ENCODE peak calls at places on chromosomes 6 and 20, in nine cellular contexts. O is tibial artery; P is PC-3; X is GM06990; G is ovary; V is GM12878; E is naive thymus-derived CD4-positive, alpha-beta T cell; S is heart left ventricle; L is adipocyte. F is an unnamed sample.

GRCh38 chr20:39880890-39881289 is 808.1 kb downstream of the MAFB start:
- DNase-seq in L (no peak), G (no peak), E (no peak), S (no peak), P (no peak), V (no peak), O (no peak), X (no peak), F (peak; percentile 60)

GRCh38 chr6:33344771-33345697 is 27.5 kb upstream of the ZBTB22 start:
- DNase-seq in L (peak; percentile 86), V (peak; percentile 58), E (peak; percentile 28), G (peak; percentile 76), S (peak; percentile 75), P (peak; percentile 93), O (peak; percentile 67), X (no peak), F (peak; percentile 44)

GRCh38 chr6:44071670-44072451 is 55.4 kb downstream of the MRPL14 start:
- DNase-seq in O (no peak), P (peak; percentile 85), G (no peak), E (no peak), X (no peak), V (no peak), L (peak; percentile 86), S (no peak), F (peak; percentile 92)

GRCh38 chr20:14622796-14623195 is 285.4 kb upstream of the FLRT3 start:
- DNase-seq in X (no peak), L (peak; percentile 37), P (peak; percentile 83), G (no peak), V (no peak), O (no peak), E (no peak), S (no peak), F (peak; percentile 74)

GRCh38 chr6:139482184-139482751 is 107.8 kb upstream of the CITED2 start:
- DNase-seq in X (no peak), O (no peak), E (no peak), P (no peak), L (no peak), V (no peak), G (no peak), S (no peak), F (no peak)

GRCh38 chr20:51387125-51387865 is 155.2 kb downstream of the NFATC2 start:
- DNase-seq in P (no peak), S (no peak), G (no peak), O (peak; percentile 23), L (no peak), X (no peak), E (no peak), V (no peak), F (no peak)

GRCh38 chr20:59873409-59873808 is 60.0 kb downstream of the SYCP2 start:
- DNase-seq in G (no peak), E (no peak), P (no peak), O (no peak), S (no peak), L (no peak), V (no peak), X (no peak), F (no peak)

GRCh38 chr6:87661016-87661415 is 41.0 kb downstream of the AKIRIN2 start:
- DNase-seq in O (no peak), E (no peak), S (no peak), X (no peak), V (no peak), P (no peak), L (peak; percentile 50), G (no peak), F (no peak)

GRCh38 chr20:57724610-57725405 is 15.0 kb upstream of the PMEPA1 start:
- DNase-seq in V (no peak), P (no peak), S (no peak), L (no peak), G (no peak), O (no peak), E (no peak), X (no peak), F (no peak)
- H3K27me3 ChIP-seq in V (no peaks in the 10 kb centered on the region), P (no peaks in the 10 kb centered on the region), S (no peaks in the 10 kb centered on the region), L (peaks cover 68% of the 10 kb centered on the region), G (no peaks in the 10 kb centered on the region), O (no peaks in the 10 kb centered on the region), E (no peaks in the 10 kb centered on the region), X (peaks cover 5% of the 10 kb centered on the region), F (peaks cover 5% of the 10 kb centered on the region)

DNA sequence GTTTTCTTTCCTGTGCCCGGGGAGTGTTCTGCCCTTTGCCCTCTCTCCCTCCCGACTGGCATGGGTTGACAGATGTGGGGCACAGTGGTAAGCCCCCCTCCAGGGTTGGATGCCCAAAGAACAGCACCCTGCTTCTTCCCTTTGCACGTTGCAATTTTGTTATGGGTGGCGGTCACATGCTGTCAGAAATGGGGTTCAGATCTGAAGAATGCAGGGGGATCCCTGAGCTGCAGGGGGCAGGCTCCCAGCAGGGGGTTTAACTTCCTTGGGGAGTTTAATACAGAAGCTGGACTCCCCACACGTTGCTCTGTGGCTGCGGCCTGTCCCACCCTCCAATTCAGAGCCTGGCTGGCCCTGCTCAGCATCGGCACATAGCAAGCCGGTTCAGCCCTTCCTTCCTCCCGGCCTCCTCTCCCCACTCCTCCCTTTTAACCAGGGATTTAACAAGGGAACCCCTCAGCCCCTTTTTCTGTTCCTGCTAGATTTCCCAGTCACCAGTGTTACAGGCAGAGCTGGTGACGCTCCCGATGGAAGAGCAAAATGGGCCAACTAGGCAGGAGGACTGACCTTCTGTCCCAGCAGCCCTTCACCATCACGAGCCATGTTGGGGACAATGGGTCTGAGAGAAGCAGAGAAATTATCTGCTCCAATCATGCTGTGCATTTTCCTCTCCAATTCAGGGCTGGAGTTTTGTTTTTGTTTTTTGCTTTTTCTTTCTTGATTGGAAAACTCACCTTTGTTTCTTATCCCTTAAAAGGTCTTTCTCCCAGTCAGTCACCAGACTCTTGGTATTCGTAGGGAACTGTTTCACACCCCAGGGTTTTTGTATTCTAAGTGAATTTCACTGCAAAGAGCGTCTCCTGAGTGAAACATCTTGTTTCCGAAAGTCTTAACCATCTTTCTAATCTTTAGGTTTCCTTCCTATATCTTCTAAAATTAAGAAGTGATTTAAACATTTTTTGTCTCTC is 6.8 kb downstream of the FOXF2 start:
- DNase-seq in S (no peak), X (no peak), E (no peak), V (no peak), L (no peak), G (no peak), P (no peak), O (no peak), F (no peak)
- H3K4me3 ChIP-seq in S (no peak overlapping the region), X (no peak overlapping the region), E (no peak overlapping the region), V (no peak overlapping the region), L (no peak overlapping the region), G (no peak overlapping the region), P (no peak overlapping the region), O (no peak overlapping the region), F (no peak overlapping the region)

GRCh38 chr6:125678601-125679000 is 70.8 kb upstream of the HEY2 start:
- DNase-seq in X (no peak), O (no peak), P (no peak), G (no peak), S (no peak), E (no peak), V (no peak), L (no peak), F (no peak)

GRCh38 chr6:125674230-125674629 is 75.2 kb upstream of the HEY2 start:
- DNase-seq in O (no peak), S (no peak), V (no peak), G (no peak), X (no peak), E (no peak), L (no peak), P (no peak), F (no peak)

GRCh38 chr6:125682939-125683338 is 66.5 kb upstream of the HEY2 start:
- DNase-seq in G (no peak), S (no peak), V (no peak), L (no peak), P (no peak), X (no peak), O (no peak), E (no peak), F (no peak)

GRCh38 chr6:125679651-125680050 is 69.8 kb upstream of the HEY2 start:
- DNase-seq in P (no peak), E (no peak), S (no peak), O (no peak), L (no peak), G (no peak), X (no peak), V (no peak), F (no peak)

DNA sequence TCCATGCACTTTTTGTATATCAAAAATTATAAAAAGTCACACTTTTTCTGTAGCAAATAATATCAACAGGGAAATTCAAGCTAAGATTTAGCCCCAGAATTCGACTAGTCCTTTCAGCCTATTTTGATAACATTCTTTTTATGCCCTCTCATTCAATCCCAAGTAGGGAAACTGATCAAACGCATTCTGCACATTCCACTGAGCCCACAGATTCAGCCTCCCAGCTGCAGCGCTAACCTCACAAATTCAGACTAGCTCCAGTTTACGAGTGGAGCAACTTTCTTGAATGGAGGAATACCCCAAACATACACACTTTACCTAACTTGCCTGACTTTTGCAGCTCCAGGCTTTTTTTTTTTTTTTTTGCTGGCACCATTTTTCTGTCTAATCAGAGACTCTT is 70.3 kb upstream of the HEY2 start:
- DNase-seq in E (no peak), S (no peak), X (no peak), L (no peak), P (no peak), V (no peak), G (no peak), O (no peak), F (no peak)
- H3K27me3 ChIP-seq in E (no peaks in the 10 kb centered on the region), S (no peaks in the 10 kb centered on the region), X (no peaks in the 10 kb centered on the region), L (peaks cover 9% of the 10 kb centered on the region), P (peaks cover 11% of the 10 kb centered on the region), V (no peaks in the 10 kb centered on the region), G (no peaks in the 10 kb centered on the region), O (no peaks in the 10 kb centered on the region), F (no peaks in the 10 kb centered on the region)

GRCh38 chr6:36676142-36677058 is 2.1 kb upstream of the CDKN1A start:
- DNase-seq in P (no peak), L (peak; percentile 59), S (no peak), E (no peak), G (no peak), X (peak; percentile 52), V (no peak), O (no peak), F (no peak)

GRCh38 chr6:36679043-36679821 is 718 bp downstream of the CDKN1A start:
- DNase-seq in G (peak; percentile 86), V (no peak), X (peak; percentile 60), O (peak; percentile 96), P (peak; percentile 41), S (peak; percentile 83), E (peak; percentile 31), L (peak; percentile 59), F (peak; percentile 64)

GRCh38 chr6:36677059-36677749 is 1.3 kb upstream of the CDKN1A start:
- DNase-seq in P (no peak), G (no peak), S (no peak), O (no peak), V (no peak), X (no peak), L (peak; percentile 59), E (no peak), F (no peak)

GRCh38 chr6:36678488-36679042 is at the start of gene CDKN1A:
- DNase-seq in V (no peak), O (peak; percentile 98), E (peak; percentile 58), X (peak; percentile 91), S (peak; percentile 95), L (peak; percentile 98), G (peak; percentile 95), P (peak; percentile 92), F (peak; percentile 93)

DNA sequence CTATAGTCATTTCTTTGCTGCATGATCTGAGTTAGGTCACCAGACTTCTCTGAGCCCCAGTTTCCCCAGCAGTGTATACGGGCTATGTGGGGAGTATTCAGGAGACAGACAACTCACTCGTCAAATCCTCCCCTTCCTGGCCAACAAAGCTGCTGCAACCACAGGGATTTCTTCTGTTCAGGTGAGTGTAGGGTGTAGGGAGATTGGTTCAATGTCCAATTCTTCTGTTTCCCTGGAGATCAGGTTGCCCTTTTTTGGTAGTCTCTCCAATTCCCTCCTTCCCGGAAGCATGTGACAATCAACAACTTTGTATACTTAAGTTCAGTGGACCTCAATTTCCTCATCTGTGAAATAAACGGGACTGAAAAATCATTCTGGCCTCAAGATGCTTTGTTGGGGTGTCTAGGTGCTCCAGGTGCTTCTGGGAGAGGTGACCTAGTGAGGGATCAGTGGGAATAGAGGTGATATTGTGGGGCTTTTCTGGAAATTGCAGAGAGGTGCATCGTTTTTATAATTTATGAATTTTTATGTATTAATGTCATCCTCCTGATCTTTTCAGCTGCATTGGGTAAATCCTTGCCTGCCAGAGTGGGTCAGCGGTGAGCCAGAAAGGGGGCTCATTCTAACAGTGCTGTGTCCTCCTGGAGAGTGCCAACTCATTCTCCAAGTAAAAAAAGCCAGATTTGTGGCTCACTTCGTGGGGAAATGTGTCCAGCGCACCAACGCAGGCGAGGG is 594 bp upstream of the CDKN1A start:
- DNase-seq in S (no peak), E (no peak), P (no peak), X (no peak), L (peak; percentile 36), G (no peak), O (no peak), V (no peak), F (no peak)
- H3K4me3 ChIP-seq in S (peak overlapping the region; percentile 85), E (peak overlapping the region; percentile 62), P (peak overlapping the region; percentile 76), X (peak overlapping the region; percentile 80), L (peak overlapping the region; percentile 99), G (peak overlapping the region; percentile 95), O (peak overlapping the region; percentile 99), V (peak overlapping the region; percentile 75), F (peak overlapping the region; percentile 66)